ENCODE peak calls at places on chromosomes 3 and 15, in six cellular contexts. One of them, this sample, is unnamed.

GRCh38 chr3:12622335-12622734 is 41.6 kb downstream of the RAF1 start:
- DNase-seq in AG09309: no peak
- DNase-seq in neural progenitor cell: no peak
- DNase-seq in GM13977: no peak
- DNase-seq in A673: no peak
- DNase-seq in heart right ventricle: no peak
- DNase-seq in this sample: no peak

GRCh38 chr3:54198556-54198955 is 76.2 kb downstream of the CACNA2D3 start:
- DNase-seq in AG09309: no peak
- DNase-seq in neural progenitor cell: no peak
- DNase-seq in GM13977: no peak
- DNase-seq in A673: no peak
- DNase-seq in heart right ventricle: no peak
- DNase-seq in this sample: no peak

GRCh38 chr3:69941439-69942176 is 57.9 kb upstream of the SAMMSON start:
- DNase-seq in AG09309: no peak
- DNase-seq in neural progenitor cell: no peak
- DNase-seq in GM13977: no peak
- DNase-seq in A673: no peak
- DNase-seq in heart right ventricle: no peak
- DNase-seq in this sample: no peak

GRCh38 chr3:30538787-30539186 is 67.6 kb upstream of the TGFBR2 start:
- DNase-seq in AG09309: peak; percentile 67
- DNase-seq in neural progenitor cell: no peak
- DNase-seq in GM13977: no peak
- DNase-seq in A673: peak; percentile 64
- DNase-seq in heart right ventricle: no peak
- DNase-seq in this sample: no peak

GRCh38 chr15:67850336-67850735 is 10.5 kb upstream of the RNU6-1 start:
- DNase-seq in AG09309: no peak
- DNase-seq in neural progenitor cell: no peak
- DNase-seq in GM13977: no peak
- DNase-seq in A673: no peak
- DNase-seq in heart right ventricle: no peak
- DNase-seq in this sample: no peak

GRCh38 chr3:136630911-136631310 is 121.3 kb downstream of the STAG1 start:
- DNase-seq in AG09309: no peak
- DNase-seq in neural progenitor cell: no peak
- DNase-seq in GM13977: no peak
- DNase-seq in A673: no peak
- DNase-seq in heart right ventricle: no peak
- DNase-seq in this sample: no peak

GRCh38 chr15:84656972-84657371 is 1.0 kb downstream of the NMB start:
- DNase-seq in AG09309: no peak
- DNase-seq in neural progenitor cell: no peak
- DNase-seq in GM13977: no peak
- DNase-seq in A673: no peak
- DNase-seq in heart right ventricle: no peak
- DNase-seq in this sample: no peak

GRCh38 chr3:193605876-193606275 is 12.9 kb downstream of the OPA1 start:
- DNase-seq in AG09309: peak; percentile 16
- DNase-seq in neural progenitor cell: peak; percentile 80
- DNase-seq in GM13977: peak; percentile 18
- DNase-seq in A673: peak; percentile 86
- DNase-seq in heart right ventricle: no peak
- DNase-seq in this sample: no peak

GRCh38 chr3:29281265-29282228 is 676 bp downstream of the RBMS3 start:
- DNase-seq in AG09309: no peak
- DNase-seq in neural progenitor cell: peak; percentile 40
- DNase-seq in GM13977: peak; percentile 10
- DNase-seq in A673: peak; percentile 65
- DNase-seq in heart right ventricle: peak; percentile 10
- DNase-seq in this sample: no peak

GRCh38 chr3:127551971-127552370 is 38.6 kb downstream of the TPRA1 start:
- DNase-seq in AG09309: no peak
- DNase-seq in neural progenitor cell: no peak
- DNase-seq in GM13977: no peak
- DNase-seq in A673: no peak
- DNase-seq in heart right ventricle: no peak
- DNase-seq in this sample: no peak

GRCh38 chr3:80331768-80332167 is 564.0 kb upstream of the ROBO1 start:
- DNase-seq in AG09309: no peak
- DNase-seq in neural progenitor cell: no peak
- DNase-seq in GM13977: no peak
- DNase-seq in A673: peak; percentile 39
- DNase-seq in heart right ventricle: no peak
- DNase-seq in this sample: no peak

GRCh38 chr15:80595391-80595790 is 99.7 kb upstream of the ABHD17C start:
- DNase-seq in AG09309: no peak
- DNase-seq in neural progenitor cell: no peak
- DNase-seq in GM13977: no peak
- DNase-seq in A673: no peak
- DNase-seq in heart right ventricle: no peak
- DNase-seq in this sample: no peak

GRCh38 chr15:41790756-41791546 is 16.7 kb downstream of the MAPKBP1 start:
- DNase-seq in AG09309: no peak
- DNase-seq in neural progenitor cell: no peak
- DNase-seq in GM13977: no peak
- DNase-seq in A673: no peak
- DNase-seq in heart right ventricle: no peak
- DNase-seq in this sample: no peak

GRCh38 chr15:85764649-85765277 is 30.0 kb downstream of the KLHL25 start:
- DNase-seq in AG09309: no peak
- DNase-seq in neural progenitor cell: no peak
- DNase-seq in GM13977: no peak
- DNase-seq in A673: no peak
- DNase-seq in heart right ventricle: no peak
- DNase-seq in this sample: no peak

GRCh38 chr3:57331078-57331477 is 38.6 kb upstream of the ASB14 start:
- DNase-seq in AG09309: no peak
- DNase-seq in neural progenitor cell: no peak
- DNase-seq in GM13977: no peak
- DNase-seq in A673: no peak
- DNase-seq in heart right ventricle: no peak
- DNase-seq in this sample: no peak

GRCh38 chr3:152292367-152292766 is 23.6 kb downstream of the MBNL1 start:
- DNase-seq in AG09309: no peak
- DNase-seq in neural progenitor cell: no peak
- DNase-seq in GM13977: no peak
- DNase-seq in A673: no peak
- DNase-seq in heart right ventricle: no peak
- DNase-seq in this sample: no peak

GRCh38 chr3:117096549-117096948 is 387.0 kb downstream of the TUSC7 start:
- DNase-seq in AG09309: no peak
- DNase-seq in neural progenitor cell: no peak
- DNase-seq in GM13977: no peak
- DNase-seq in A673: no peak
- DNase-seq in heart right ventricle: no peak
- DNase-seq in this sample: no peak

GRCh38 chr3:174132421-174133042 is 726.6 kb upstream of the NAALADL2 start:
- DNase-seq in AG09309: no peak
- DNase-seq in neural progenitor cell: no peak
- DNase-seq in GM13977: no peak
- DNase-seq in A673: no peak
- DNase-seq in heart right ventricle: no peak
- DNase-seq in this sample: no peak

GRCh38 chr3:22734207-22734606 is 468.9 kb upstream of the UBE2E2 start:
- DNase-seq in AG09309: no peak
- DNase-seq in neural progenitor cell: no peak
- DNase-seq in GM13977: no peak
- DNase-seq in A673: no peak
- DNase-seq in heart right ventricle: no peak
- DNase-seq in this sample: no peak

GRCh38 chr3:147449669-147450068 is 40.5 kb downstream of the ZIC1 start:
- DNase-seq in AG09309: no peak
- DNase-seq in neural progenitor cell: no peak
- DNase-seq in GM13977: no peak
- DNase-seq in A673: peak; percentile 22
- DNase-seq in heart right ventricle: no peak
- DNase-seq in this sample: no peak

GRCh38 chr15:70024521-70024920 is 73.2 kb downstream of the TLE3 start:
- DNase-seq in AG09309: no peak
- DNase-seq in neural progenitor cell: no peak
- DNase-seq in GM13977: no peak
- DNase-seq in A673: no peak
- DNase-seq in heart right ventricle: no peak
- DNase-seq in this sample: no peak

GRCh38 chr15:20310603-20311002 is 231.0 kb downstream of the GOLGA6L6 start:
- DNase-seq in AG09309: no peak
- DNase-seq in neural progenitor cell: no peak
- DNase-seq in GM13977: no peak
- DNase-seq in A673: no peak
- DNase-seq in heart right ventricle: no peak
- DNase-seq in this sample: no peak
- TF ChIP-seq CTCF in AG09309: no peak
- TF ChIP-seq CTCF in neural progenitor cell: no peak
- TF ChIP-seq CTCF in GM13977: no peak
- TF ChIP-seq CTCF in A673: no peak
- TF ChIP-seq CTCF in heart right ventricle: no peak
- TF ChIP-seq CTCF in this sample: no peak

GRCh38 chr15:89301304-89302089 is 33.1 kb downstream of the POLG start:
- DNase-seq in AG09309: no peak
- DNase-seq in neural progenitor cell: no peak
- DNase-seq in GM13977: no peak
- DNase-seq in A673: no peak
- DNase-seq in heart right ventricle: no peak
- DNase-seq in this sample: no peak

GRCh38 chr15:89305395-89305794 is 29.2 kb downstream of the POLG start:
- DNase-seq in AG09309: no peak
- DNase-seq in neural progenitor cell: no peak
- DNase-seq in GM13977: no peak
- DNase-seq in A673: no peak
- DNase-seq in heart right ventricle: no peak
- DNase-seq in this sample: no peak

GRCh38 chr15:89303986-89304385 is 30.6 kb downstream of the POLG start:
- DNase-seq in AG09309: no peak
- DNase-seq in neural progenitor cell: no peak
- DNase-seq in GM13977: no peak
- DNase-seq in A673: no peak
- DNase-seq in heart right ventricle: no peak
- DNase-seq in this sample: no peak

GRCh38 chr15:89299896-89300295 is 34.7 kb downstream of the POLG start:
- DNase-seq in AG09309: peak; percentile 28
- DNase-seq in neural progenitor cell: no peak
- DNase-seq in GM13977: no peak
- DNase-seq in A673: no peak
- DNase-seq in heart right ventricle: no peak
- DNase-seq in this sample: no peak
- TF ChIP-seq CTCF in AG09309: peak; percentile 53
- TF ChIP-seq CTCF in neural progenitor cell: peak; percentile 12
- TF ChIP-seq CTCF in GM13977: no peak
- TF ChIP-seq CTCF in A673: peak; percentile 23
- TF ChIP-seq CTCF in heart right ventricle: peak; percentile 28
- TF ChIP-seq CTCF in this sample: no peak

DNA sequence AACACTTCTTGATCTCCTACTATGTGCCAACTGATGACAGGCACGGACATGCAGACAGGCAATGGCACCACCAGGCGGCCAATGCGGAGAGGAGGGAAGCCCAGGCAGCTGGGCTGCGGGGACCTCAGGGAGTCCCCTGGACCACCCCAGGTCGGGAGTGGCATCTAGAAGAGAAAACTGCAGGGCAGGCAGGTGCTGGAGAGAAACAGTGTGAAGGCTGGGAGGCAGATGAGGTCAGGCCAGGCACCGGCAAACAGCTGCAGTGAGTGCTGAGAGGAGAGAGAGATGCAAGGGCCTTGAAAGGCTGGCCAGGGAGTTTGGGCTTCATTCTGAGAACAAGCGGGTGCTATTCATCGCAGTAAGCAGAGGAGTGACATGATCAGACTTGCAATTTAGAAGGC is 29.1 kb downstream of the SLC6A1 start:
- DNase-seq in AG09309: no peak
- DNase-seq in neural progenitor cell: peak; percentile 33
- DNase-seq in GM13977: no peak
- DNase-seq in A673: no peak
- DNase-seq in heart right ventricle: no peak
- DNase-seq in this sample: no peak
- TF ChIP-seq CTCF in AG09309: no peak
- TF ChIP-seq CTCF in neural progenitor cell: peak; percentile 48
- TF ChIP-seq CTCF in GM13977: no peak
- TF ChIP-seq CTCF in A673: no peak
- TF ChIP-seq CTCF in heart right ventricle: no peak
- TF ChIP-seq CTCF in this sample: no peak

GRCh38 chr3:17046623-17047022 is 161.9 kb downstream of the PLCL2 start:
- DNase-seq in AG09309: no peak
- DNase-seq in neural progenitor cell: no peak
- DNase-seq in GM13977: no peak
- DNase-seq in A673: no peak
- DNase-seq in heart right ventricle: no peak
- DNase-seq in this sample: no peak
- TF ChIP-seq CTCF in AG09309: no peak
- TF ChIP-seq CTCF in neural progenitor cell: no peak
- TF ChIP-seq CTCF in GM13977: no peak
- TF ChIP-seq CTCF in A673: no peak
- TF ChIP-seq CTCF in heart right ventricle: no peak
- TF ChIP-seq CTCF in this sample: no peak

This sample was measured in omental fat pad.